ENCODE peak calls at places on chromosomes 16 and 17, in five cellular contexts. S is NB4; J is NCI-H1436; T is GM04503; B is activated CD8-positive, alpha-beta T cell treated with anti-CD3 and anti-CD28 coated beads for 36 hours. Z is an unnamed sample.
A peak's percentile ranks its signal among the peaks of the same experiment; 100 is the strongest.

GRCh38 chr16:83992624-83993023 is 24.6 kb downstream of the NECAB2 start:
- DNase-seq in J (no peak), T (peak; percentile 12), S (no peak), B (no peak), Z (peak; percentile 71)

GRCh38 chr17:47945529-47946508 is 4.4 kb downstream of the PNPO start:
- DNase-seq in J (no peak), S (no peak), T (no peak), B (no peak), Z (peak; percentile 57)

GRCh38 chr17:73519011-73519410 is 125.2 kb downstream of the SDK2 start:
- DNase-seq in T (no peak), S (no peak), J (no peak), B (no peak), Z (no peak)

GRCh38 chr17:80034977-80035686 is 540 bp downstream of the TBC1D16 start:
- DNase-seq in T (no peak), J (no peak), S (peak; percentile 49), B (peak; percentile 66), Z (peak; percentile 36)

GRCh38 chr17:75729351-75729750 is 8.1 kb downstream of the ITGB4 start:
- DNase-seq in B (no peak), J (no peak), T (no peak), S (no peak), Z (no peak)

GRCh38 chr16:22857296-22857695 is 43.3 kb downstream of the HS3ST2 start:
- DNase-seq in J (no peak), B (no peak), S (no peak), T (no peak), Z (no peak)

GRCh38 chr16:74737521-74737920 is 36.9 kb upstream of the MLKL start:
- DNase-seq in T (no peak), S (no peak), J (no peak), B (no peak), Z (no peak)

GRCh38 chr17:22484826-22485225 is 792.5 kb downstream of the KCNJ18 start:
- DNase-seq in B (no peak), S (no peak), T (no peak), J (no peak), Z (no peak)

GRCh38 chr17:50264263-50265113 is 9.8 kb upstream of the TMEM92 start:
- DNase-seq in T (no peak), B (no peak), S (no peak), J (no peak), Z (no peak)

GRCh38 chr16:56425439-56425832 is at the start of gene AMFR:
- DNase-seq in J (peak; percentile 75), T (peak; percentile 22), S (peak; percentile 89), B (peak; percentile 61), Z (peak; percentile 79)

GRCh38 chr16:85871756-85872155 is 27.2 kb upstream of the IRF8 start:
- DNase-seq in J (no peak), B (no peak), S (no peak), T (no peak), Z (no peak)

GRCh38 chr17:80818871-80819270 is 172.8 kb upstream of the CHMP6 start:
- DNase-seq in B (no peak), J (no peak), T (no peak), S (no peak), Z (no peak)

GRCh38 chr17:17182601-17183136 is 23.5 kb downstream of the PLD6 start:
- DNase-seq in B (no peak), J (no peak), S (no peak), T (no peak), Z (no peak)

GRCh38 chr16:23284584-23284983 is 17.5 kb upstream of the SCNN1B start:
- DNase-seq in T (no peak), J (no peak), S (no peak), B (no peak), Z (no peak)

GRCh38 chr16:77816293-77816692 is 27.9 kb downstream of the VAT1L start:
- DNase-seq in S (no peak), J (no peak), B (no peak), T (no peak), Z (peak; percentile 58)

GRCh38 chr17:78131172-78132085 is 858 bp downstream of the TMC8 start:
- DNase-seq in T (no peak), J (no peak), B (peak; percentile 79), S (no peak), Z (no peak)

GRCh38 chr16:4082474-4083044 is 33.7 kb downstream of the ADCY9 start:
- DNase-seq in B (peak; percentile 43), S (no peak), T (no peak), J (no peak), Z (no peak)

GRCh38 chr17:9522074-9522473 is 53.5 kb downstream of the STX8 start:
- DNase-seq in S (peak; percentile 42), J (peak; percentile 39), B (peak; percentile 12), T (peak; percentile 16), Z (peak; percentile 18)

GRCh38 chr16:2489581-2489980 is 14.7 kb downstream of the TBC1D24 start:
- DNase-seq in T (no peak), J (no peak), S (no peak), B (no peak), Z (no peak)

GRCh38 chr16:11743308-11744074 is 834 bp upstream of the TXNDC11 start:
- DNase-seq in J (no peak), B (peak; percentile 50), S (peak; percentile 86), T (peak; percentile 27), Z (peak; percentile 55)

GRCh38 chr17:27342059-27342458 is 48.1 kb downstream of the WSB1 start:
- DNase-seq in S (no peak), B (no peak), J (no peak), T (no peak), Z (no peak)

GRCh38 chr16:31128711-31129567 is 6.6 kb downstream of the PRSS8 start:
- DNase-seq in J (no peak), S (peak; percentile 98), T (no peak), B (no peak), Z (peak; percentile 66)

GRCh38 chr16:3046506-3047386 is at the start of gene MMP25:
- DNase-seq in T (no peak), B (peak; percentile 32), J (no peak), S (peak; percentile 55), Z (no peak)

GRCh38 chr16:67481561-67482259 is 753 bp upstream of the ATP6V0D1 start:
- DNase-seq in T (no peak), B (peak; percentile 73), S (peak; percentile 28), J (peak; percentile 44), Z (peak; percentile 43)

GRCh38 chr16:57333402-57333801 is 25.2 kb upstream of the CCL22 start:
- DNase-seq in B (no peak), T (no peak), J (no peak), S (no peak), Z (no peak)

GRCh38 chr16:87837627-87838289 is 31.5 kb downstream of the SLC7A5 start:
- DNase-seq in B (no peak), T (no peak), S (no peak), J (no peak), Z (no peak)

GRCh38 chr16:64356267-64356666 is 765.6 kb downstream of the CDH11 start:
- DNase-seq in T (peak; percentile 93), S (no peak), J (no peak), B (no peak), Z (no peak)